ENCODE peak calls at places on chromosome 17, in seven cellular contexts. V, T, K, S, Q, F and H are unnamed samples.

GRCh38 chr17:5194346-5194745 is 2.7 kb upstream of the ZNF594 start:
- DNase-seq in V (no peak), T (no peak), K (no peak), S (no peak), Q (no peak), F (no peak), H (no peak)

GRCh38 chr17:73591278-73592078 is 52.8 kb downstream of the SDK2 start:
- DNase-seq in V (no peak), T (peak; percentile 48), K (no peak), S (no peak), Q (no peak), F (no peak), H (peak; percentile 80)

GRCh38 chr17:55762086-55762858 is 11.4 kb downstream of the PCTP start:
- DNase-seq in V (no peak), T (no peak), K (no peak), S (no peak), Q (no peak), F (no peak), H (no peak)

GRCh38 chr17:2055494-2056220 is 754 bp downstream of the HIC1 start:
- DNase-seq in V (no peak), T (peak; percentile 70), K (no peak), S (no peak), Q (no peak), F (no peak), H (peak; percentile 67)

GRCh38 chr17:45147581-45148182 is 593 bp upstream of the HEXIM1 start:
- DNase-seq in V (peak; percentile 92), T (peak; percentile 71), K (peak; percentile 80), S (peak; percentile 73), Q (peak; percentile 93), F (peak; percentile 95), H (peak; percentile 88)

GRCh38 chr17:11644265-11645212 is 46.3 kb downstream of the DNAH9 start:
- DNase-seq in V (no peak), T (peak; percentile 37), K (peak; percentile 29), S (peak; percentile 47), Q (peak; percentile 28), F (peak; percentile 71), H (peak; percentile 53)

GRCh38 chr17:79627184-79627765 is 16.4 kb upstream of the RBFOX3 start:
- DNase-seq in V (no peak), T (no peak), K (no peak), S (no peak), Q (no peak), F (no peak), H (no peak)

GRCh38 chr17:44198721-44199552 is 747 bp downstream of the ATXN7L3 start:
- DNase-seq in V (no peak), T (peak; percentile 90), K (peak; percentile 67), S (peak; percentile 41), Q (no peak), F (peak; percentile 82), H (peak; percentile 61)

GRCh38 chr17:64326420-64327054 is 63.5 kb upstream of the TEX2 start:
- DNase-seq in V (no peak), T (no peak), K (peak; percentile 89), S (no peak), Q (no peak), F (no peak), H (peak; percentile 32)

GRCh38 chr17:29178750-29179231 is 1.4 kb downstream of the MYO18A start:
- DNase-seq in V (no peak), T (no peak), K (no peak), S (no peak), Q (no peak), F (peak; percentile 51), H (peak; percentile 15)

GRCh38 chr17:13016881-13017622 is 775 bp downstream of the ELAC2 start:
- DNase-seq in V (no peak), T (no peak), K (no peak), S (no peak), Q (no peak), F (no peak), H (no peak)

GRCh38 chr17:21282231-21282630 is 2.3 kb upstream of the MAP2K3 start:
- DNase-seq in V (peak; percentile 95), T (no peak), K (no peak), S (no peak), Q (peak; percentile 86), F (no peak), H (no peak)

GRCh38 chr17:2023692-2024571 is 1.2 kb downstream of the RTN4RL1 start:
- DNase-seq in V (no peak), T (no peak), K (no peak), S (no peak), Q (no peak), F (peak; percentile 96), H (peak; percentile 55)

GRCh38 chr17:52885882-52886281 is 727.4 kb upstream of the CA10 start:
- DNase-seq in V (no peak), T (no peak), K (no peak), S (no peak), Q (no peak), F (no peak), H (no peak)

GRCh38 chr17:38883592-38884526 is 14.0 kb downstream of the LASP1 start:
- DNase-seq in V (no peak), T (no peak), K (no peak), S (peak; percentile 44), Q (peak; percentile 74), F (peak; percentile 60), H (no peak)

GRCh38 chr17:41420134-41420533 is 4.3 kb downstream of the KRT37 start:
- DNase-seq in V (no peak), T (no peak), K (no peak), S (no peak), Q (no peak), F (no peak), H (no peak)

GRCh38 chr17:6605142-6605541 is 35.4 kb downstream of the KIAA0753 start:
- DNase-seq in V (no peak), T (no peak), K (no peak), S (no peak), Q (no peak), F (no peak), H (no peak)

GRCh38 chr17:20992987-20993862 is 49.6 kb downstream of the USP22 start:
- DNase-seq in V (peak; percentile 12), T (peak; percentile 87), K (peak; percentile 61), S (peak; percentile 87), Q (peak; percentile 65), F (peak; percentile 92), H (peak; percentile 73)

GRCh38 chr17:10314332-10314731 is 58.5 kb downstream of the MYH13 start:
- DNase-seq in V (no peak), T (no peak), K (no peak), S (no peak), Q (no peak), F (no peak), H (no peak)

GRCh38 chr17:10313037-10313672 is 59.7 kb downstream of the MYH13 start:
- DNase-seq in V (no peak), T (no peak), K (no peak), S (no peak), Q (no peak), F (peak; percentile 25), H (no peak)

GRCh38 chr17:10318540-10318939 is 54.3 kb downstream of the MYH13 start:
- DNase-seq in V (no peak), T (no peak), K (no peak), S (no peak), Q (no peak), F (peak; percentile 27), H (no peak)

DNA sequence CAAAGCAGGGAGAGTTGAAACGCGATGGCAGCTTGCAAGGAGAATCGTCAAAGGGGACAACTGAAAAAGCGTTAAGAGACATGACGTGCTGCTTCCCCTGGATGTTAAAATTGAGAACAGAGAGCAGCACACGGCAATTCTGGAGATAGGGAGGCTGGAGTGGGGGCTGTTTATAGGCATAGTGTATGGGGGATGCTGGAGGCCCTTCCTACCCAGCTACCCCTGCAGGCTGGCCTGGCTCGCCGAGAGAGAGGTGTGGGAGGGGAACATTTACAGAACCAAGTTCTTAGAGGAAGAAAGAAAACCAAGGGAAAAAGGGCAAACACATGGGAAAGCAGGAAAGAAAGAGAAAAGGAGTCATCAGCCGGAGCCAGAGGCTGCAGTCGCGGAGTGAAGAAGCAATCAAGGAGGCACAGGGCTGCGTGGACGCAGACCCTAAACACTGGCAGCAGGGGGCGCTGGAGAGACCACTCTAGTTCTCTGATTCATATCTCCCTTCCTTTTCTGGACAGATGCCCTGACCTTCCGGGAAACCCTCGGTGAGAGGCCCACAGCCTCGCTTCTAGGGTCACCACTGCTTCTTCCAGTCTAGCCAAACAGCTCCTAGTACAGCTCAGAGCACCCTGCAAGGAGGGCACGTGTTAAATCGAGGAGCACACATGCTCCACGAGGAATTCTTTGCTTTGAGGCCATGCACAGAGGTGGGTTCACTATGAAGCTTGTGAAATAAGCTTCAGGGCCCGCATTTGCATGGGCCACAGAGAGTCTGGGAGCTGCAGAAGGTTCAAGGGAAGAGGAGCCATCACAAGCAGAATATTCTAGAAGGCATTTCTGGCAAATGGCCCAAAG is 55.6 kb downstream of the MYH13 start:
- DNase-seq in V (no peak), T (peak; percentile 70), K (peak; percentile 75), S (peak; percentile 50), Q (no peak), F (peak; percentile 80), H (peak; percentile 74)
- TF ChIP-seq CTCF in V (peak; percentile 69), T (peak; percentile 48), K (peak; percentile 71), S (peak; percentile 64), Q (peak; percentile 44), F (peak; percentile 70), H (peak; percentile 85)

DNA sequence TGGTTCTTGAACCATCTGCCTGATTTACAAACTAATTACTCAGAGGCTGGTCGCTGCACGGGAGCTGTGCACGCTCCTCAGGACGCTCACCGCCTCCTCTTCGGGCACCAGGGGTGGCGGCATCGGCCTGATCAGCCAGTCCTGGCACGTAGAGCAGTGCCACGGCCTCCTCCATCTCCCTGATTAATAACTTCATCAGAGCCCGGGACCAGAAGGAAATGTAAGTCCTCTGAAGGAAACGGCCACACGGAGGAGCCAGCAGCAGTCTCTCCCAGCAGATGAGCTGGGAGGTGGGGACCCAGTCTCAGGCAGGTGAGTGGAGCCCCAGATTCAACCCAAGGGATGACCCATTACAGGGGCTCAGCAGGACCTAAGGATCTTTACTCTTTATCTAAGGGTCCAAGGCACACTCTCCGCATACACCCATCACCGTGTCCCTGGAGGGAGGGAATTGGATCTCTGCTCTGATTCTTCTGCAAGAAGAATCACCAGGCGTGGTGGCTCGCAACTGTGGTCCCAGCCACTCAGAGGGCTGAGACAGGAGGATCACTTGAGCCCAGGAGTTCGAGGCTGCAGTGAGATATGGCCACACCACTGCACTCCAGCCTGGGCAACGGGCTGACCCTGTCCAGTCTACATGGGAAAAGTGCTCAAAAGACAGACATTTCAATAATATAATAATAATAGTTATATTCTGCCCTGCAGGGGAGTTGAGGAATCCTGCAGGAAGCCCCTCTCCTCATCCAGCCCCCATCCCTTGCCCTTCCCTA is 366.5 kb downstream of the SEC14L1 start:
- DNase-seq in V (no peak), T (no peak), K (no peak), S (no peak), Q (no peak), F (peak; percentile 62), H (no peak)
- TF ChIP-seq CTCF in V (no peak), T (no peak), K (no peak), S (no peak), Q (peak; percentile 30), F (peak; percentile 26), H (no peak)

GRCh38 chr17:76179496-76180467 is 38.7 kb upstream of the FOXJ1 start:
- DNase-seq in V (no peak), T (peak; percentile 43), K (no peak), S (no peak), Q (no peak), F (no peak), H (peak; percentile 60)
- TF ChIP-seq CTCF in V (no peak), T (no peak), K (no peak), S (no peak), Q (no peak), F (no peak), H (peak; percentile 39)

DNA sequence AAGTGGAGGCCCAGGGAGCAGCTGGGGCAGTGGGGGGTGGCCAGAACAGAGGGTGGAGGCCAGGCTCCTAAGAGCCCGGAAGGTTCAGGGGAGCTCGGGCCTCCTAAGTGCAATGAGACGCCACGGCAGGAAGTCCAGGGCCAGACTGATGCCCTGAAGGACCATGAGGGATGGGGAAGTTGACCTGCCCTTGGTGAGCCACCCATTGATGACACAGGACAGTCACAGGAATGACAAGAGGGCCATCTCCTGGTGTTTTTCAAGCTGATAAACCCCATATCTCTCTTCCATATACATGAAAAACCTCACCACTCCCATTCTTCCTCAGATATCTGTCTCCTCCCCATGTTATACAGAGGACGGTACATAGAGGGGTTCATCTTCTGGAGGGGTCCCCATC is 5.8 kb upstream of the MRPL58 start:
- DNase-seq in V (no peak), T (no peak), K (no peak), S (no peak), Q (no peak), F (no peak), H (no peak)
- TF ChIP-seq CTCF in V (no peak), T (peak; percentile 26), K (no peak), S (no peak), Q (no peak), F (no peak), H (no peak)